ENCODE peak calls at places on chromosomes 4 and X, in five cellular contexts. D is lower lobe of right lung, G is ovary, V is SJSA1, U is DND-41. T is an unnamed sample. For H3K36me3, the result is how much of the 10 kb centered on the place peaks cover.

GRCh38 chr4:16037901-16038300 is 45.9 kb downstream of the PROM1 start:
- DNase-seq in G (no peak), D (no peak), U (no peak), V (no peak), T (no peak)

GRCh38 chrX:49268702-49269009 is 937 bp upstream of the PPP1R3F start:
- DNase-seq in V (no peak), U (no peak), D (no peak), G (no peak), T (no peak)

GRCh38 chr4:138455097-138455496 is 212.9 kb upstream of the SLC7A11 start:
- DNase-seq in V (no peak), U (no peak), D (no peak), G (no peak), T (no peak)

GRCh38 chr4:170011921-170012628 is 14.1 kb downstream of the MFAP3L start:
- DNase-seq in G (no peak), D (no peak), V (no peak), U (no peak), T (no peak)

GRCh38 chr4:33924239-33924638 is 2320.1 kb downstream of the ARAP2 start:
- DNase-seq in G (no peak), U (peak), V (no peak), D (no peak), T (peak)

GRCh38 chr4:8468746-8469535 is 28.4 kb downstream of the TRMT44 start:
- DNase-seq in D (peak), V (peak), U (peak), G (peak), T (peak)

GRCh38 chr4:26124753-26125236 is 196.0 kb upstream of the RBPJ start:
- DNase-seq in V (peak), D (no peak), G (no peak), U (no peak), T (no peak)

GRCh38 chr4:167903291-167903721 is 189.0 kb upstream of the ANXA10 start:
- DNase-seq in G (no peak), V (peak), U (no peak), D (no peak), T (peak)

GRCh38 chrX:153342762-153343558 is 9.0 kb downstream of the ZNF275 start:
- DNase-seq in V (no peak), G (no peak), U (no peak), D (no peak), T (no peak)

GRCh38 chr4:110122201-110122600 is 76.2 kb downstream of the ELOVL6 start:
- DNase-seq in G (no peak), U (no peak), V (no peak), D (no peak), T (no peak)

GRCh38 chr4:4502694-4503311 is 39.0 kb downstream of the STX18 start:
- DNase-seq in D (no peak), U (peak), G (no peak), V (peak), T (no peak)

GRCh38 chrX:12999422-12999821 is 24.5 kb downstream of the TMSB4X start:
- DNase-seq in D (no peak), G (no peak), U (peak), V (no peak), T (no peak)

GRCh38 chrX:12996934-12997435 is 22.1 kb downstream of the TMSB4X start:
- DNase-seq in D (no peak), U (no peak), V (no peak), G (no peak), T (no peak)

GRCh38 chrX:13001097-13001496 is 26.2 kb downstream of the TMSB4X start:
- DNase-seq in G (no peak), D (no peak), V (no peak), U (no peak), T (no peak)

GRCh38 chrX:13000311-13000811 is 25.5 kb downstream of the TMSB4X start:
- DNase-seq in U (peak), D (peak), V (no peak), G (no peak), T (no peak)

GRCh38 chrX:12997898-12998687 is 23.2 kb downstream of the TMSB4X start:
- DNase-seq in D (no peak), U (no peak), V (no peak), G (no peak), T (no peak)
- H3K27ac ChIP-seq in D (peak), U (peak), V (no peak), G (no peak), T (no peak)

GRCh38 chr4:122997463-122998101 is 75.2 kb upstream of the NUDT6 start:
- DNase-seq in G (no peak), D (no peak), V (no peak), U (no peak), T (no peak)
- H3K36me3 ChIP-seq in G (under half), D (under half), V (under half), U (under half), T (under half)

GRCh38 chr4:5888222-5888701 is 4.6 kb downstream of the CRMP1 start:
- DNase-seq in D (no peak), G (no peak), U (no peak), V (no peak), T (peak)
- H3K4me3 ChIP-seq in D (peak), G (peak), U (no peak), V (no peak), T (peak)

DNA sequence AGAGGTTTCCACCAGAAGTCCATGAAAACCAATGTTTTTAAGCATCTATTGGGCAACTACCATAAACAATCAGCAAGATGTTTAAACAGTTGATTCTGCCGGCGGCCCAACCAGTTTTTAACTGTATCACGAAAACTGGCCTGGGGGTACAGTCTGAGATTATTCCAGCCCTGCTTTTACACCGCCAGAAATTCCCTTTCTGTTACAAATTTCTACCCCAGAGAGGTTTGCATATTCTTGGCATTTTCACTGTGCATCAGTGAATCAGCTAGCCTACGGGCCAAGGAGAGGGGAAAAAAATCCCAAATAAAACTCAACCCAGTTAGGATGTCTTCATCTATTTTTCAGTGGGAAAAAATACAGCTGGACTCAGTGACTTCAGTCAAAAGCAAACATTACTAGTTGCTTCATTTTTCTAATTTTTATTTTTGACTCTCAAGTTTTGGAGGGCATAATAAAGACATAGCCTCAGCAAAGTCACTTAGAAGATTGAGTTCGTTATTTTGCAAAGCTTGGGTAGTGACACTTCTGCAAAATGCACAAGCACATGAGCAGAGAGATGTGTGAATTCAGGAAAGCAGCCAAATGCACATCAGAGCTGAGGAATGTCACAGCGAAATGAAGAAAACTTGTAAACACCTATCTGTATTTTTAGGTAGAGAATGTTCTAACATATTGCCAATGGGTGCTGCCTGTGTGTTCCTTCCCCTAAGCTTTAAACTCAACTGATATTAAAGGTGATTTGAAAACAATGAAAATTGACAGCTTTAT is 167.9 kb upstream of the GK2 start:
- DNase-seq in V (no peak), U (no peak), D (no peak), G (no peak), T (no peak)
- H3K27ac ChIP-seq in V (no peak), U (no peak), D (no peak), G (no peak), T (no peak)

GRCh38 chr4:18197467-18197866 is 175.9 kb upstream of the LCORL start:
- DNase-seq in V (no peak), U (no peak), D (no peak), G (no peak), T (no peak)

GRCh38 chr4:18198653-18199052 is 177.1 kb upstream of the LCORL start:
- DNase-seq in U (no peak), G (no peak), D (no peak), V (no peak), T (no peak)

GRCh38 chr4:18194278-18194677 is 172.7 kb upstream of the LCORL start:
- DNase-seq in G (no peak), D (no peak), U (no peak), V (no peak), T (no peak)

DNA sequence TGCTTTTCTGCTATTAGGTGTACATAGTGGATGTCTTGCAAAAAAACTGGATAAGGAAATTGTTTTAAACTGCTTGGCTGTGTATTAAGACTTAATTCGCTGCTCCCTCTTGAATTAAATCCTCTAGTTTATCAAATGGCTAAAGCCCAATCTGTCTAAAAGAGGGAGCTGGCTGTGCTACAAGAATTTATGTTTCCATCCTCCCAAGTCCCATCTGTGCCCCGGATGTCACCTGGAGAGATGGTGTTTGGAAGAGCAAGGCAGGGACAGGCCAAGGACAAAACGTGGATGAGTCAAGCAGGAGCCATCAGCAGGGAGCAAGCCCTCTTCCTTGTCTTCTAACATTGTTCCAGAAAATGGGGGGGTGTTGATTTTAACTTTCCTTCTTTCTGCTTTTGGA is 171.3 kb upstream of the LCORL start:
- DNase-seq in G (no peak), V (no peak), U (no peak), D (no peak), T (no peak)
- H3K36me3 ChIP-seq in G (under half), V (under half), U (under half), D (under half), T (under half)

GRCh38 chr4:14218641-14219040 is 591.1 kb upstream of the BOD1L1 start:
- DNase-seq in G (no peak), D (no peak), V (no peak), U (no peak), T (no peak)
- H3K4me3 ChIP-seq in G (no peak), D (no peak), V (no peak), U (no peak), T (no peak)

GRCh38 chrX:43664258-43664657 is 8.2 kb downstream of the MAOA start:
- DNase-seq in D (no peak), V (no peak), U (no peak), G (no peak), T (no peak)
- H3K27ac ChIP-seq in D (no peak), V (no peak), U (no peak), G (no peak), T (no peak)

GRCh38 chr4:176575141-176575731 is 217.5 kb downstream of the VEGFC start:
- DNase-seq in U (no peak), G (no peak), D (no peak), V (no peak), T (no peak)
- H3K36me3 ChIP-seq in U (under half), G (under half), D (under half), V (under half), T (under half)

DNA sequence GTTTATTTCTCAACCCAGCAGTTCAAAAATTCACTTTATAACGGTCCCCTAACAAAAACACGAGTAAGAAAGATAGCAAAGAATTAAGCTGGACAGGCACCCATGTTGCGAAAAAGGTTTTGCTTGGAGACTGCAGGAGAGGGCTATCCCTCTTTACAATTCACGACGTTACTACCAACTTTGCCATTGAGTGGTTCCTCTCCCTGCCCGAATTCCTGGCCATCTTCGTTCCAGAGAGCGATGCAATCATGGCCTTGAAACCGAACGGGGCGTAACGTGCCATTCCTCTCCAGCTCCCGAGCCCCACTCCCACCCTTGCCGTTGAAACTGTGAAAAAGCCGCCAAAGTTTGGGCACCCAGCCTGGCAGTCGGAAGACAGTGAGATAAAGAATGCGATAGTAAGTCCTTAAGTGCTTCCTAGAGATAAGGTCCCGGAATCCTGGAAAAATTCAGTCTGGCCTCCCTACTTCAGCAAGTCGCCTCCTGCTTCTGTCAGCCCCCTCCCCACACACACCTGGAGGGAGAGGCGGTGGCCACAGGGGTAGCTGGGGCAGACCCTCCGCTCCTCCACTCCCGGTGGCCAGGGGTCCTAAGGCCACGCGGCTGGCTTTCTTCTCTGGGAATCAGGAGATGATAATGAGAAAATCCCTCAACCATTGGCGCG is 65.2 kb downstream of the FBXO8 start:
- DNase-seq in U (no peak), G (no peak), D (no peak), V (no peak), T (no peak)
- H3K4me3 ChIP-seq in U (no peak), G (peak), D (peak), V (no peak), T (peak)

T was measured in cardiac muscle cell.